ENCODE peak calls at places on chromosomes 13 and 19, in four cellular contexts. Y is glomerular endothelial cell, L is lung microvascular endothelial cell, Z is IMR-90. S is an unnamed sample.

GRCh38 chr13:55815458-55816033 is 1325.2 kb upstream of the PRR20A start:
- DNase-seq in Y (no peak), Z (no peak), L (no peak), S (no peak)

GRCh38 chr13:86020350-86021002 is 221.3 kb upstream of the SLITRK6 start:
- DNase-seq in Y (peak; percentile 56), L (no peak), Z (peak; percentile 41), S (no peak)

GRCh38 chr19:29514525-29515232 is 11.1 kb upstream of the VSTM2B start:
- DNase-seq in L (no peak), Z (no peak), Y (no peak), S (no peak)

GRCh38 chr19:48398329-48399235 is 5.1 kb downstream of the GRIN2D start:
- DNase-seq in L (peak; percentile 93), Y (no peak), Z (peak; percentile 41), S (peak; percentile 84)

GRCh38 chr13:21970918-21971317 is 300.0 kb downstream of the FGF9 start:
- DNase-seq in Y (no peak), L (no peak), Z (no peak), S (no peak)

GRCh38 chr19:31392514-31392913 is 43.3 kb upstream of the TSHZ3 start:
- DNase-seq in Z (no peak), Y (no peak), L (no peak), S (no peak)

GRCh38 chr19:17391371-17392151 is 2.4 kb downstream of the CCDC194 start:
- DNase-seq in L (no peak), Y (no peak), Z (no peak), S (no peak)

GRCh38 chr19:41646589-41647204 is 19.8 kb upstream of the CEACAM4 start:
- DNase-seq in Y (no peak), Z (no peak), L (no peak), S (peak; percentile 6)

GRCh38 chr19:31314849-31315620 is 34.2 kb downstream of the TSHZ3 start:
- DNase-seq in Z (no peak), L (no peak), Y (no peak), S (no peak)

GRCh38 chr19:49741210-49741844 is 21.8 kb downstream of the TSKS start:
- DNase-seq in Z (peak; percentile 28), L (no peak), Y (no peak), S (peak; percentile 40)

GRCh38 chr19:46579286-46579944 is 21.7 kb upstream of the CALM3 start:
- DNase-seq in Y (no peak), L (no peak), Z (no peak), S (peak; percentile 13)